ENCODE peak calls at places on chromosomes 2 and 18, in six cellular contexts. J is activated T-helper 1 cell treated with anti-CD3 and anti-CD28 coated beads, Interleukin-12 subunit alpha, Interleukin-12 subunit beta, Interleukin-2, Interleukin-4 antibody, amounts not matched to agents 30 ng/mL and 10 ng/mL and 1 ng/mL, durations not matched to agents 14 hours and 24 hours and 36 hours; S is memory B cell; B is activated CD4-positive, alpha-beta T cell treated with anti-CD3 and anti-CD28 coated beads, Interleukin-2, amount 50 U/mL, for 4 hours; P is effector CD4-positive, alpha-beta T cell; R is K562. G is an unnamed sample.

GRCh38 chr2:95062716-95063400 is 37.4 kb downstream of the MAL start:
- DNase-seq in J (no peak), S (no peak), B (no peak), P (no peak), R (no peak), G (no peak)

GRCh38 chr2:239919779-239920545 is 105.2 kb downstream of the NDUFA10 start:
- DNase-seq in J (no peak), S (no peak), B (no peak), P (no peak), R (no peak), G (no peak)

GRCh38 chr18:9069482-9070059 is 32.9 kb upstream of the NDUFV2 start:
- DNase-seq in J (no peak), S (no peak), B (no peak), P (no peak), R (no peak), G (no peak)

GRCh38 chr2:216860738-216861137 is 874 bp upstream of the TNP1 start:
- DNase-seq in J (no peak), S (no peak), B (no peak), P (no peak), R (no peak), G (no peak)

GRCh38 chr2:214856116-214856515 is 46.6 kb upstream of the BARD1 start:
- DNase-seq in J (no peak), S (no peak), B (no peak), P (no peak), R (no peak), G (peak)

GRCh38 chr2:218799990-218800389 is 18.0 kb downstream of the CYP27A1 start:
- DNase-seq in J (no peak), S (no peak), B (no peak), P (no peak), R (no peak), G (no peak)

GRCh38 chr2:141038341-141038740 is 1092.5 kb downstream of the LRP1B start:
- DNase-seq in J (no peak), S (no peak), B (no peak), P (no peak), R (no peak), G (no peak)

GRCh38 chr2:12766421-12766879 is 49.7 kb downstream of the TRIB2 start:
- DNase-seq in J (no peak), S (no peak), B (no peak), P (no peak), R (no peak), G (peak)

GRCh38 chr2:44926957-44927356 is 14.5 kb upstream of the SIX3 start:
- DNase-seq in J (no peak), S (no peak), B (no peak), P (no peak), R (no peak), G (no peak)

GRCh38 chr2:128786800-128787478 is 468.3 kb upstream of the HS6ST1 start:
- DNase-seq in J (no peak), S (no peak), B (no peak), P (no peak), R (no peak), G (no peak)

GRCh38 chr2:57160976-57161375 is 885.6 kb upstream of the VRK2 start:
- DNase-seq in J (no peak), S (no peak), B (no peak), P (no peak), R (no peak), G (peak)

GRCh38 chr2:6877402-6878305 is at the start of gene RSAD2:
- DNase-seq in J (peak), S (peak), B (peak), P (peak), R (no peak), G (peak)

GRCh38 chr2:176001281-176001902 is 675 bp downstream of the LNPK start:
- DNase-seq in J (peak), S (no peak), B (peak), P (peak), R (peak), G (peak)

GRCh38 chr2:241035818-241036396 is 37.5 kb downstream of the SNED1 start:
- DNase-seq in J (no peak), S (peak), B (peak), P (peak), R (peak), G (no peak)

GRCh38 chr2:9229470-9229820 is 22.8 kb downstream of the ASAP2 start:
- DNase-seq in J (no peak), S (no peak), B (no peak), P (no peak), R (no peak), G (no peak)

GRCh38 chr2:44774826-44775492 is 166.5 kb upstream of the SIX3 start:
- DNase-seq in J (no peak), S (no peak), B (no peak), P (no peak), R (no peak), G (no peak)

GRCh38 chr2:200159829-200160781 is 146.4 kb upstream of the SPATS2L start:
- DNase-seq in J (no peak), S (no peak), B (no peak), P (no peak), R (no peak), G (peak)

GRCh38 chr18:78092901-78093300 is 843.3 kb downstream of the GALR1 start:
- DNase-seq in J (no peak), S (no peak), B (no peak), P (no peak), R (no peak), G (no peak)

GRCh38 chr2:196988599-196988998 is 62.1 kb upstream of the PGAP1 start:
- DNase-seq in J (no peak), S (no peak), B (no peak), P (no peak), R (no peak), G (no peak)

GRCh38 chr2:161138429-161138828 is 21.8 kb upstream of the TANK start:
- DNase-seq in J (no peak), S (no peak), B (no peak), P (peak), R (no peak), G (no peak)

GRCh38 chr2:47651296-47651695 is 131.6 kb upstream of the MSH6 start:
- DNase-seq in J (no peak), S (no peak), B (no peak), P (no peak), R (no peak), G (no peak)

GRCh38 chr2:141709756-141710155 is 421.1 kb downstream of the LRP1B start:
- DNase-seq in J (no peak), S (no peak), B (no peak), P (no peak), R (no peak), G (no peak)

GRCh38 chr2:160912276-160912675 is 248.0 kb upstream of the TANK start:
- DNase-seq in J (no peak), S (no peak), B (no peak), P (no peak), R (no peak), G (no peak)

GRCh38 chr2:156356006-156356764 is 23.7 kb upstream of the NR4A2 start:
- DNase-seq in J (no peak), S (no peak), B (no peak), P (no peak), R (no peak), G (no peak)

GRCh38 chr18:74692367-74693013 is 94.8 kb downstream of the ZNF407 start:
- DNase-seq in J (no peak), S (no peak), B (no peak), P (no peak), R (no peak), G (no peak)

GRCh38 chr2:189515264-189515663 is 65.3 kb downstream of the SLC40A1 start:
- DNase-seq in J (no peak), S (no peak), B (no peak), P (no peak), R (no peak), G (peak)

GRCh38 chr2:16713011-16713423 is 47.4 kb upstream of the CYRIA start:
- DNase-seq in J (no peak), S (no peak), B (no peak), P (no peak), R (no peak), G (no peak)

GRCh38 chr18:35344736-35345459 is 678 bp upstream of the ZNF24 start:
- DNase-seq in J (no peak), S (no peak), B (no peak), P (no peak), R (no peak), G (no peak)